ENCODE peak calls at places on chromosomes 13 and 19, in eight cellular contexts. One of them, this sample, is unnamed.

GRCh38 chr13:37681295-37682032 is 82.9 kb upstream of the POSTN start:
- DNase-seq in H9: no peak
- DNase-seq in mucosa of descending colon: no peak
- DNase-seq in uterus: no peak
- DNase-seq in endodermal cell: no peak
- DNase-seq in AG04450: peak
- DNase-seq in heart right ventricle: no peak
- DNase-seq in cardiac fibroblast: peak
- DNase-seq in this sample: no peak

GRCh38 chr19:7519411-7520130 is 2.9 kb upstream of the MCOLN1 start:
- DNase-seq in mucosa of descending colon: no peak
- DNase-seq in uterus: no peak
- DNase-seq in cardiac fibroblast: no peak
- DNase-seq in endodermal cell: no peak
- DNase-seq in H9: no peak
- DNase-seq in heart right ventricle: no peak
- DNase-seq in AG04450: no peak
- DNase-seq in this sample: no peak

GRCh38 chr13:59479629-59480028 is 684.1 kb downstream of the DIAPH3 start:
- DNase-seq in H9: peak
- DNase-seq in mucosa of descending colon: no peak
- DNase-seq in heart right ventricle: no peak
- DNase-seq in endodermal cell: peak
- DNase-seq in uterus: no peak
- DNase-seq in cardiac fibroblast: no peak
- DNase-seq in AG04450: no peak
- DNase-seq in this sample: no peak

GRCh38 chr13:113499936-113500335 is 9.4 kb upstream of the DCUN1D2 start:
- DNase-seq in uterus: no peak
- DNase-seq in mucosa of descending colon: no peak
- DNase-seq in AG04450: no peak
- DNase-seq in H9: no peak
- DNase-seq in heart right ventricle: no peak
- DNase-seq in endodermal cell: no peak
- DNase-seq in cardiac fibroblast: no peak
- DNase-seq in this sample: no peak

GRCh38 chr19:12721656-12722565 is 1.8 kb downstream of the TNPO2 start:
- DNase-seq in uterus: peak
- DNase-seq in cardiac fibroblast: peak
- DNase-seq in AG04450: peak
- DNase-seq in mucosa of descending colon: peak
- DNase-seq in endodermal cell: peak
- DNase-seq in H9: peak
- DNase-seq in heart right ventricle: peak
- DNase-seq in this sample: peak

GRCh38 chr13:33112745-33113144 is 96.5 kb downstream of the KL start:
- DNase-seq in endodermal cell: no peak
- DNase-seq in heart right ventricle: no peak
- DNase-seq in mucosa of descending colon: no peak
- DNase-seq in cardiac fibroblast: no peak
- DNase-seq in uterus: no peak
- DNase-seq in H9: no peak
- DNase-seq in AG04450: no peak
- DNase-seq in this sample: no peak

GRCh38 chr19:13006431-13007281 is 11.4 kb downstream of the NFIX start:
- DNase-seq in heart right ventricle: no peak
- DNase-seq in cardiac fibroblast: no peak
- DNase-seq in endodermal cell: no peak
- DNase-seq in mucosa of descending colon: no peak
- DNase-seq in AG04450: no peak
- DNase-seq in H9: no peak
- DNase-seq in uterus: peak
- DNase-seq in this sample: no peak

GRCh38 chr19:14477417-14478112 is 2.4 kb upstream of the PTGER1 start:
- DNase-seq in AG04450: no peak
- DNase-seq in endodermal cell: no peak
- DNase-seq in uterus: no peak
- DNase-seq in mucosa of descending colon: no peak
- DNase-seq in cardiac fibroblast: peak
- DNase-seq in heart right ventricle: peak
- DNase-seq in H9: no peak
- DNase-seq in this sample: no peak

GRCh38 chr19:32138416-32138815 is 207.0 kb upstream of the ZNF507 start:
- DNase-seq in cardiac fibroblast: no peak
- DNase-seq in heart right ventricle: no peak
- DNase-seq in uterus: no peak
- DNase-seq in H9: no peak
- DNase-seq in endodermal cell: no peak
- DNase-seq in AG04450: no peak
- DNase-seq in mucosa of descending colon: no peak
- DNase-seq in this sample: no peak
- TF ChIP-seq CTCF in cardiac fibroblast: no peak
- TF ChIP-seq CTCF in heart right ventricle: no peak
- TF ChIP-seq CTCF in uterus: no peak
- TF ChIP-seq CTCF in H9: peak
- TF ChIP-seq CTCF in endodermal cell: peak
- TF ChIP-seq CTCF in AG04450: no peak
- TF ChIP-seq CTCF in mucosa of descending colon: no peak
- TF ChIP-seq CTCF in this sample: no peak

GRCh38 chr13:64255988-64256387 is 2840.3 kb upstream of the PCDH20 start:
- DNase-seq in endodermal cell: no peak
- DNase-seq in cardiac fibroblast: no peak
- DNase-seq in H9: no peak
- DNase-seq in AG04450: no peak
- DNase-seq in uterus: no peak
- DNase-seq in mucosa of descending colon: no peak
- DNase-seq in heart right ventricle: no peak
- DNase-seq in this sample: no peak
- TF ChIP-seq CTCF in endodermal cell: no peak
- TF ChIP-seq CTCF in cardiac fibroblast: no peak
- TF ChIP-seq CTCF in H9: no peak
- TF ChIP-seq CTCF in AG04450: no peak
- TF ChIP-seq CTCF in uterus: no peak
- TF ChIP-seq CTCF in mucosa of descending colon: no peak
- TF ChIP-seq CTCF in heart right ventricle: no peak
- TF ChIP-seq CTCF in this sample: no peak

GRCh38 chr19:43462887-43463380 is 2.5 kb downstream of the LYPD3 start:
- DNase-seq in endodermal cell: no peak
- DNase-seq in AG04450: no peak
- DNase-seq in heart right ventricle: no peak
- DNase-seq in uterus: no peak
- DNase-seq in H9: no peak
- DNase-seq in mucosa of descending colon: no peak
- DNase-seq in cardiac fibroblast: no peak
- DNase-seq in this sample: no peak
- TF ChIP-seq CTCF in endodermal cell: no peak
- TF ChIP-seq CTCF in AG04450: no peak
- TF ChIP-seq CTCF in heart right ventricle: no peak
- TF ChIP-seq CTCF in uterus: peak
- TF ChIP-seq CTCF in H9: no peak
- TF ChIP-seq CTCF in mucosa of descending colon: no peak
- TF ChIP-seq CTCF in cardiac fibroblast: no peak
- TF ChIP-seq CTCF in this sample: no peak

GRCh38 chr13:107203146-107203847 is 635.4 kb upstream of the ARGLU1 start:
- DNase-seq in endodermal cell: peak
- DNase-seq in heart right ventricle: no peak
- DNase-seq in AG04450: no peak
- DNase-seq in H9: peak
- DNase-seq in uterus: no peak
- DNase-seq in cardiac fibroblast: peak
- DNase-seq in mucosa of descending colon: peak
- DNase-seq in this sample: peak
- TF ChIP-seq CTCF in endodermal cell: peak
- TF ChIP-seq CTCF in heart right ventricle: peak
- TF ChIP-seq CTCF in AG04450: peak
- TF ChIP-seq CTCF in H9: peak
- TF ChIP-seq CTCF in uterus: no peak
- TF ChIP-seq CTCF in cardiac fibroblast: peak
- TF ChIP-seq CTCF in mucosa of descending colon: no peak
- TF ChIP-seq CTCF in this sample: no peak

GRCh38 chr13:111216166-111216960 is 101.3 kb downstream of the ARHGEF7 start:
- DNase-seq in mucosa of descending colon: peak
- DNase-seq in heart right ventricle: no peak
- DNase-seq in uterus: no peak
- DNase-seq in H9: peak
- DNase-seq in endodermal cell: peak
- DNase-seq in AG04450: no peak
- DNase-seq in cardiac fibroblast: no peak
- DNase-seq in this sample: peak
- TF ChIP-seq CTCF in mucosa of descending colon: no peak
- TF ChIP-seq CTCF in heart right ventricle: peak
- TF ChIP-seq CTCF in uterus: peak
- TF ChIP-seq CTCF in H9: peak
- TF ChIP-seq CTCF in endodermal cell: peak
- TF ChIP-seq CTCF in AG04450: peak
- TF ChIP-seq CTCF in cardiac fibroblast: peak
- TF ChIP-seq CTCF in this sample: no peak

GRCh38 chr13:69565334-69565733 is 542.3 kb upstream of the ATXN8OS start:
- DNase-seq in cardiac fibroblast: no peak
- DNase-seq in heart right ventricle: no peak
- DNase-seq in H9: peak
- DNase-seq in mucosa of descending colon: peak
- DNase-seq in uterus: no peak
- DNase-seq in endodermal cell: peak
- DNase-seq in AG04450: no peak
- DNase-seq in this sample: peak
- TF ChIP-seq CTCF in cardiac fibroblast: no peak
- TF ChIP-seq CTCF in heart right ventricle: no peak
- TF ChIP-seq CTCF in H9: peak
- TF ChIP-seq CTCF in mucosa of descending colon: no peak
- TF ChIP-seq CTCF in uterus: no peak
- TF ChIP-seq CTCF in endodermal cell: peak
- TF ChIP-seq CTCF in AG04450: no peak
- TF ChIP-seq CTCF in this sample: no peak

GRCh38 chr13:27370305-27370853 is 54.0 kb upstream of the GTF3A start:
- DNase-seq in AG04450: no peak
- DNase-seq in uterus: no peak
- DNase-seq in endodermal cell: no peak
- DNase-seq in mucosa of descending colon: no peak
- DNase-seq in heart right ventricle: no peak
- DNase-seq in cardiac fibroblast: no peak
- DNase-seq in H9: no peak
- DNase-seq in this sample: no peak

GRCh38 chr13:27371932-27372331 is 52.5 kb upstream of the GTF3A start:
- DNase-seq in mucosa of descending colon: no peak
- DNase-seq in heart right ventricle: no peak
- DNase-seq in endodermal cell: no peak
- DNase-seq in cardiac fibroblast: no peak
- DNase-seq in H9: no peak
- DNase-seq in AG04450: no peak
- DNase-seq in uterus: no peak
- DNase-seq in this sample: no peak

GRCh38 chr13:27374126-27374613 is 50.2 kb upstream of the GTF3A start:
- DNase-seq in H9: no peak
- DNase-seq in cardiac fibroblast: no peak
- DNase-seq in endodermal cell: no peak
- DNase-seq in heart right ventricle: no peak
- DNase-seq in uterus: no peak
- DNase-seq in AG04450: no peak
- DNase-seq in mucosa of descending colon: peak
- DNase-seq in this sample: no peak

GRCh38 chr13:27374650-27375049 is 49.8 kb upstream of the GTF3A start:
- DNase-seq in AG04450: peak
- DNase-seq in endodermal cell: peak
- DNase-seq in cardiac fibroblast: peak
- DNase-seq in H9: peak
- DNase-seq in heart right ventricle: no peak
- DNase-seq in mucosa of descending colon: peak
- DNase-seq in uterus: peak
- DNase-seq in this sample: peak

GRCh38 chr13:27372896-27373295 is 51.5 kb upstream of the GTF3A start:
- DNase-seq in AG04450: no peak
- DNase-seq in uterus: no peak
- DNase-seq in endodermal cell: no peak
- DNase-seq in mucosa of descending colon: peak
- DNase-seq in cardiac fibroblast: peak
- DNase-seq in H9: no peak
- DNase-seq in heart right ventricle: no peak
- DNase-seq in this sample: no peak
- TF ChIP-seq CTCF in AG04450: no peak
- TF ChIP-seq CTCF in uterus: no peak
- TF ChIP-seq CTCF in endodermal cell: peak
- TF ChIP-seq CTCF in mucosa of descending colon: no peak
- TF ChIP-seq CTCF in cardiac fibroblast: no peak
- TF ChIP-seq CTCF in H9: peak
- TF ChIP-seq CTCF in heart right ventricle: no peak
- TF ChIP-seq CTCF in this sample: no peak

This sample was measured in Calu3.